ENCODE peak calls at places on chromosome 11, in four cellular contexts. L, R, A and V are unnamed samples.

GRCh38 chr11:65927904-65928397 is 8.7 kb downstream of the DRAP1 start:
- DNase-seq in L (no peak), R (peak), A (no peak), V (no peak)

GRCh38 chr11:122650619-122651018 is 4.9 kb upstream of the UBASH3B start:
- DNase-seq in L (no peak), R (no peak), A (no peak), V (no peak)

GRCh38 chr11:4642043-4642442 is 1.7 kb upstream of the OR51E1 start:
- DNase-seq in L (no peak), R (no peak), A (no peak), V (no peak)

GRCh38 chr11:71165771-71166170 is 86.6 kb downstream of the SHANK2 start:
- DNase-seq in L (no peak), R (no peak), A (no peak), V (no peak)

GRCh38 chr11:74325649-74326645 is 14.5 kb upstream of the P4HA3 start:
- DNase-seq in L (no peak), R (no peak), A (no peak), V (no peak)

GRCh38 chr11:28245131-28245530 is 136.9 kb downstream of the METTL15 start:
- DNase-seq in L (no peak), R (no peak), A (no peak), V (no peak)

GRCh38 chr11:122340607-122341006 is 224.6 kb upstream of the BLID start:
- DNase-seq in L (no peak), R (no peak), A (no peak), V (no peak)

GRCh38 chr11:86275493-86276370 is 26.3 kb upstream of the HIKESHI start:
- DNase-seq in L (no peak), R (no peak), A (no peak), V (no peak)

GRCh38 chr11:847876-848275 is 5.2 kb downstream of the TSPAN4 start:
- DNase-seq in L (no peak), R (no peak), A (no peak), V (no peak)

GRCh38 chr11:121714356-121714755 is 261.6 kb upstream of the SORL1-AS1 start:
- DNase-seq in L (no peak), R (no peak), A (no peak), V (no peak)

GRCh38 chr11:120208012-120208441 is 2.8 kb upstream of the OAF start:
- DNase-seq in L (peak), R (no peak), A (no peak), V (no peak)

GRCh38 chr11:46273511-46274205 is 3.8 kb upstream of the CREB3L1 start:
- DNase-seq in L (peak), R (no peak), A (no peak), V (no peak)

GRCh38 chr11:119093951-119094815 is 7.5 kb downstream of the DPAGT1 start:
- DNase-seq in L (no peak), R (peak), A (no peak), V (no peak)

GRCh38 chr11:119094816-119095065 is 6.9 kb downstream of the DPAGT1 start:
- DNase-seq in L (peak), R (peak), A (no peak), V (no peak)

GRCh38 chr11:119093666-119093950 is 8.0 kb downstream of the DPAGT1 start:
- DNase-seq in L (no peak), R (no peak), A (no peak), V (no peak)

GRCh38 chr11:119091966-119092879 is 7.5 kb downstream of the HMBS start:
- DNase-seq in L (no peak), R (peak), A (no peak), V (no peak)

GRCh38 chr11:119092880-119093665 is 8.4 kb downstream of the HMBS start:
- DNase-seq in L (peak), R (peak), A (no peak), V (no peak)
- TF ChIP-seq TCF7L2 in L (no peak), R (no peak), A (no peak), V (no peak)

GRCh38 chr11:129458756-129459535 is 83.3 kb downstream of the BARX2 start:
- DNase-seq in L (no peak), R (no peak), A (no peak), V (no peak)
- TF ChIP-seq TCF7L2 in L (no peak), R (no peak), A (no peak), V (no peak)

DNA sequence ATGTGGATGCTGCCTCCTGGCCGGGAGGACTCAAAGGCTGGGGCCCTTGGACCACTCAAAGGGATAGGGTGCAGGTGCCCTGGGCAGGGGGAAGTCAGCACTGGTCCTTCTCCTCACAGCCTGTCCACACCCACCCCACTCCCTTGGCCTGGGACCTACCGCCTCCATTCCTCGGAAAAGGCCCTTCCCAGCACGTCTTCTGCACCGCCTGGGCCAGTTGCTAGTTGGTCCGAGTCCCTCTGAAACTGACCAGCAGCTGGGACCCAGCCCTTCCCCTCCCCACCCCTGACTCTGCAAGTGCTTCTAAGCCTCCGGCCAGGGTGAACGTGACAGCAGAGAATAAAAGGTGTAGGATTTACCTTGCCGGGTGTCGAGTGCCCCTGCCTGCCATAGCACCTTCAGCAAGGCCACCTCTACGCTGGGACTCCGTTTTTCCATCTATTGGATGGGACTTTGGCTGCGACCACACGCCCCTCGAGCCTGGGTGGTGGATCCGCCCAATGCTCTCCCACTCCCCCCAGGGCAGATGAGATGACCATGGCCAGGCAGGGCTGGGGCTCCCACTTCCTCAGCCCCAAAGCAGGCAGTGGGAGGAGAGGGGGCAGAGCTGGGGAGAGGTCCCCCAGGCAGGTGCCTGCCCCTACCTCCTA is 37.3 kb downstream of the OSBPL5 start:
- DNase-seq in L (no peak), R (no peak), A (no peak), V (no peak)
- TF ChIP-seq TCF7L2 in L (no peak), R (no peak), A (no peak), V (no peak)

GRCh38 chr11:18066626-18067025 is 20.6 kb upstream of the TPH1 start:
- DNase-seq in L (no peak), R (no peak), A (no peak), V (no peak)
- TF ChIP-seq TCF7L2 in L (no peak), R (no peak), A (no peak), V (no peak)

DNA sequence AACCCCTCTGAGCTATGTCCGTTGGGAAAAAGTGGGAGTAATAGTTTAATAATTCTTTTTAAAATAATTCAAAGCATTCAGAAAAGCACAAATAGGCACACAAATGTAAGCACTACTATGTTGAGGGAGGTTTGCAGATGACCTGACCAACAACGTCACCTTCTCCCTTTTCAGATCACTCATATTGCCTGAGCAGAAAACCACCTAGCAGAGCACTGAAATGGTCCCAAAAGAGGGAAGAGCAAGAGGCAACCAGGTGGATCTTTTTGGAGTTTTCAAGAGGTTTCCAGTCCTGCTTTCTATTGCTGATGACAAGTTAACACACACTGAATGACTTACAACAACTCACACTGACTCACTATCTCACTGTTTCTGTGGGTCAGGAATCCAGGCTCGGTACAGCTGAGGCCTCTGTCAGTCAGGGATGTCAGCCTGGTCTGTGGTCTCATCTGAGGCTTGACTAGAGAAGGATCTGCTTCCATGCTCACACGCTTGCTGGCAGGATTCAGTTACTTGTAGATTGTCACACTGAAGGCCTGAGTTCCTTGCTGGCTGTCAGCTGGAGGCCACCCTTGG is 4.3 kb upstream of the PGA3 start:
- DNase-seq in L (no peak), R (no peak), A (no peak), V (no peak)
- TF ChIP-seq TCF7L2 in L (no peak), R (no peak), A (no peak), V (no peak)

GRCh38 chr11:19557720-19558140 is 154.9 kb upstream of the NAV2 start:
- DNase-seq in L (peak), R (peak), A (peak), V (peak)
- TF ChIP-seq TCF7L2 in L (no peak), R (no peak), A (no peak), V (no peak)

GRCh38 chr11:47983464-47984397 is 3.4 kb downstream of the PTPRJ start:
- DNase-seq in L (no peak), R (no peak), A (no peak), V (no peak)
- TF ChIP-seq TCF7L2 in L (no peak), R (no peak), A (no peak), V (no peak)

DNA sequence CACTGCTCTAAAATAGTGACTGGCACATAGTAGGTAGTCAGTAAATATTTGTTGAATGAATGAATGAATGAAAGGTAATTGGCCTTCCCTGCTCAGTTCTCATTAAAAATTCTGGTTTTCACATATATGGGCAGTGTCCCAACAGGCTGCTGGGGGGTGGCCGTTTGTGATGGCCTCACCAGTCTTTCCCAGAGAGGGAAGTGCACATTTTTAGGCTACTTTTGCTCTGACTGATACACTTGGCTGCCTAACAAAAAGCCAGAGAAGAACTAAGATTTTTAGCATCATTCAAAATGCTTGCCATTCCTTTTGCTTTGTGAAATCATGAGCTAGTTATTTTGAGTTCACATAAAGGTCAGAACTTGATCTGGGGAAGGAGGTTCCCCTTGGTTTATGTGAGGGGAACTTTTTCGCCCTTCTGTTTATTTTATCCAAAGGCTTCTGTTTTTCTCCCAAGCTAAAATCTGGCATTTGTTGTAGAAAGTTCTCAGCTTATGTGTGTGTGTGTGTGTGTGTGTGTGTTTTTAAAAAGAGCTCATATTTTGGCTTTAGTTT is 83.1 kb downstream of the PTPRJ start:
- DNase-seq in L (no peak), R (no peak), A (no peak), V (peak)
- TF ChIP-seq TCF7L2 in L (no peak), R (no peak), A (no peak), V (no peak)

GRCh38 chr11:59078435-59078834 is 7.7 kb upstream of the GLYATL1B start:
- DNase-seq in L (no peak), R (no peak), A (no peak), V (no peak)

GRCh38 chr11:59079089-59079488 is 7.0 kb upstream of the GLYATL1B start:
- DNase-seq in L (no peak), R (no peak), A (no peak), V (no peak)

GRCh38 chr11:59076876-59077571 is 9.1 kb upstream of the GLYATL1B start:
- DNase-seq in L (no peak), R (no peak), A (no peak), V (no peak)
- TF ChIP-seq TCF7L2 in L (no peak), R (no peak), A (no peak), V (no peak)

DNA sequence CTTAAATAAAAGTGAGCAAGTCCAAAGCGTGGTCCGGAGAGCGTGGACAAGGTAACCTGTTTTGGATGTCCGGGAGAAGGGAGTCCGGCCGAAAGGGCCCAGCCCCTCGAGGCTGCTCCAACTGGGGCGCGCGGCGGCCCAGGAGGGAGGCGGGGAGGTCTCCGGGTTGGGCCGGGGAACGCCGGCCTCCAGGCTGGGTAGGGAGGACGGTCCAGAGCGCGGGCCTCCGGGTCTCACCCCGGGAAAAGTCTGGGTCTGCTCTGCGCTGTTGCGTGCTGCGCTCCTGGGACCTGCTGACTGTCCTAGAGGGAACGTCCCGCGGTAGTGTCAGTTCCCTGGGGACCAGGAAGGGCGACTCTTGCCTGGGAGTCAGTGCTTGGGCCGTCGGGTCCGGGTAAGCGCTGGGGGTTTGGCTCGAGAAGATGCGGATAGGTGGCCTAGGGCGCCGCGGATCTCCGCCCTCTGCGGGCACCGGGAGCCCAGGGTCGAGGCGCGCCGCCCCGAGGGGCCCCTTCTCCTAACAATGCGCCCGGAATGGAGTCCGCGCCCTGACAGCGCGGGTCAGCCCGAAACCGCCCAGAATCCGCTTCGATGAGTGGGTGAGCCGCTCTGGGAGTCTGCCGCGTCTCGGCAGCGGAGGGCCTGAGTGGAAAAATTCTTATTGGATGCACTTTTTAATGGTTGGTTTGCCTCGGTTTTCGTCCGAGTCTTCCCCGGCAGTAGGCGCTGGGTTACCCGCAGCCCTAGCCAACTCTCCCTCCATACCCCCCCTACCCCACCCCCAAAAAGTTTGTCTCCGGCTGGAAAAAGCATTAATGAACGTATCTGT is 908 bp upstream of the FLI1 start:
- DNase-seq in L (no peak), R (no peak), A (no peak), V (no peak)
- TF ChIP-seq TCF7L2 in L (no peak), R (no peak), A (no peak), V (no peak)